ENCODE peak calls at places on chromosomes 12 and 14, in seven cellular contexts. U is H9, H is LNCaP clone FGC, E is K562, B is cardiac fibroblast, Y is left ventricle myocardium inferior, A is MCF 10A. G is an unnamed sample.

GRCh38 chr12:76422878-76423438 is 74.7 kb upstream of the BBS10 start:
- DNase-seq in U (no peak), H (peak; percentile 66), E (no peak), B (peak; percentile 27), Y (no peak), A (peak; percentile 35), G (peak; percentile 21)

GRCh38 chr12:117192057-117192456 is 1.8 kb upstream of the FBXO21 start:
- DNase-seq in U (peak; percentile 64), H (no peak), E (no peak), B (peak; percentile 5), Y (no peak), A (peak; percentile 44), G (no peak)

GRCh38 chr14:50944647-50945413 is 547 bp upstream of the PYGL start:
- DNase-seq in U (no peak), H (peak; percentile 46), E (no peak), B (peak; percentile 55), Y (peak; percentile 52), A (peak; percentile 75), G (peak; percentile 80)

GRCh38 chr14:57161583-57161982 is 107.1 kb downstream of the EXOC5 start:
- DNase-seq in U (no peak), H (no peak), E (no peak), B (no peak), Y (no peak), A (no peak), G (no peak)

GRCh38 chr12:32566663-32567634 is 112.2 kb upstream of the DNM1L start:
- DNase-seq in U (no peak), H (no peak), E (no peak), B (no peak), Y (no peak), A (no peak), G (no peak)

GRCh38 chr12:100403446-100403845 is 46.6 kb downstream of the SLC17A8 start:
- DNase-seq in U (no peak), H (no peak), E (no peak), B (peak; percentile 38), Y (no peak), A (peak; percentile 15), G (peak; percentile 51)

GRCh38 chr12:29970501-29970900 is 186.8 kb upstream of the TMTC1 start:
- DNase-seq in U (no peak), H (no peak), E (no peak), B (no peak), Y (no peak), A (no peak), G (no peak)

GRCh38 chr14:49303952-49304516 is 282.1 kb downstream of the RPS29 start:
- DNase-seq in U (peak; percentile 66), H (peak; percentile 15), E (no peak), B (peak; percentile 56), Y (no peak), A (peak; percentile 49), G (peak; percentile 12)

GRCh38 chr12:93094988-93095737 is 166.1 kb upstream of the EEA1 start:
- DNase-seq in U (no peak), H (no peak), E (peak; percentile 32), B (no peak), Y (no peak), A (no peak), G (no peak)

GRCh38 chr14:87863047-87863446 is 129.9 kb downstream of the GALC start:
- DNase-seq in U (no peak), H (no peak), E (no peak), B (no peak), Y (no peak), A (no peak), G (peak; percentile 75)

GRCh38 chr12:51163795-51164194 is 9.1 kb downstream of the TFCP2 start:
- DNase-seq in U (no peak), H (no peak), E (no peak), B (no peak), Y (no peak), A (no peak), G (no peak)

DNA sequence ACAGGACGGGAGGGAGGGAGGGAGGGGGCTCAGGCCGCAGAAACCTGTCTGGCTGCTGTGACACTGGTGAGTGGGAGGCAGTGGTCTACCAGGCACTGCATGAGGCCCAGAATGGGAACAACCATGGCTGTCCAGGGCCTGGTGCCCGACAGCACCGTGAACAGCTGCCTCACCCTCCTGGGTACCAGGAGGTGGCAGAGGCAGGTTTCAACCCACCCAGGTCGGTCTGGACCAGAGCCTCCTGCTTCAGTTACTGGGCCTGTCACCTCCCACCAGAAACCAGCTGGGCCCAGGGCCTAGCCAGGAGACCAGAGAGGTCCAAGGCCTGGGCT is 80.2 kb downstream of the ITPK1 start:
- DNase-seq in U (no peak), H (no peak), E (no peak), B (no peak), Y (no peak), A (no peak), G (no peak)
- TF ChIP-seq CTCF in U (no peak), H (no peak), E (no peak), B (no peak), Y (no peak), A (no peak), G (no peak)

GRCh38 chr14:74042296-74042695 is 23.1 kb downstream of the BBOF1 start:
- DNase-seq in U (no peak), H (no peak), E (no peak), B (no peak), Y (no peak), A (no peak), G (no peak)

GRCh38 chr14:74049886-74050495 is 30.8 kb downstream of the BBOF1 start:
- DNase-seq in U (no peak), H (no peak), E (no peak), B (no peak), Y (no peak), A (no peak), G (no peak)

DNA sequence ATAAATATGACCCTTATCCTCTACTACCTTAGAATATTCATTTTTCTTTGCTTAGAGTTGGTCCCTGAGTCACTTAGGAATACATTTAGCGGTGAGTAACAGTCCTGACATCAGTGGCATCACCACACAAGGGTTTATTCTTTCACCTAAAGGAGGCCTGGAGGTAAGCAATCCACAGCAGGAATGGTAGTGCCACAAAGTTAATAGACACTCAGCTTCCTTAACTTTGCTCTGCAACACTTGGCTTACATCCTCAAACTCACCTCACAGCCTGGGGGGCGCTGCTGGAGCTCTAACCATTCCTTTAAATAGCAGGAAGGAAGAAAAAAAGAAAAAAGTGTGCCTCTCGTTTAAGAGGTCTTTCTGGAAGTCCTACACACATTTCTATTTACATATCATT is 29.1 kb downstream of the BBOF1 start:
- DNase-seq in U (peak; percentile 51), H (no peak), E (peak; percentile 12), B (peak; percentile 19), Y (no peak), A (peak; percentile 27), G (peak; percentile 79)
- TF ChIP-seq CTCF in U (peak; percentile 56), H (no peak), E (peak; percentile 16), B (no peak), Y (no peak), A (no peak), G (no peak)

DNA sequence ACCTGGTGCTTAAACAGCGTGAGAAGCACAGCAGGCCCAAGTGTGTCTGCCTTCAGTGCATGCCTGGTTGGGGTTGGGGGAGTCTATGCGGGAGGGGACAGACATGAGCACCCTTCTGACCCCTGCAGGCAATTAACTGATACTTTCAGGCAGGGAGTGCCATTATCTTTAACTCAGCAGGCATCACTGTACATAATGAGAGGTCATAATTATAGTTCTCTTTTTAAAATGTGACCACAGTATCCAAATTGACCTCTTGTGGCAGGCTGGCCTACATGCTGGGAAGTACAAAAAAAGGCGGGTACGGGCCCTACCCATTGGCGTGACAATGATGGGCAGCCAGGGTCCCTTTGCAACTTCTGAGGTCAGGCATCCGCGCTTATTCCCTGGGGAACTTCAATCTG is 209.1 kb downstream of the FOXN3 start:
- DNase-seq in U (no peak), H (no peak), E (no peak), B (no peak), Y (no peak), A (no peak), G (no peak)
- TF ChIP-seq CTCF in U (peak; percentile 43), H (no peak), E (no peak), B (no peak), Y (no peak), A (no peak), G (no peak)

GRCh38 chr12:91778938-91779400 is 366.7 kb downstream of the BTG1 start:
- DNase-seq in U (no peak), H (no peak), E (peak; percentile 20), B (peak; percentile 93), Y (no peak), A (peak; percentile 95), G (peak; percentile 98)

GRCh38 chr12:91781114-91781513 is 364.5 kb downstream of the BTG1 start:
- DNase-seq in U (no peak), H (no peak), E (no peak), B (peak; percentile 28), Y (no peak), A (peak; percentile 9), G (peak; percentile 42)

GRCh38 chr12:91774471-91774921 is 371.1 kb downstream of the BTG1 start:
- DNase-seq in U (no peak), H (no peak), E (no peak), B (peak; percentile 54), Y (no peak), A (peak; percentile 21), G (peak; percentile 21)

GRCh38 chr12:91777268-91777997 is 368.2 kb downstream of the BTG1 start:
- DNase-seq in U (no peak), H (no peak), E (no peak), B (peak; percentile 14), Y (no peak), A (peak; percentile 74), G (peak; percentile 84)

GRCh38 chr12:91778091-91778819 is 367.4 kb downstream of the BTG1 start:
- DNase-seq in U (no peak), H (no peak), E (no peak), B (no peak), Y (no peak), A (no peak), G (peak; percentile 17)
- TF ChIP-seq CTCF in U (no peak), H (no peak), E (no peak), B (no peak), Y (no peak), A (no peak), G (no peak)

GRCh38 chr12:132429122-132429931 is 60.6 kb upstream of the FBRSL1 start:
- DNase-seq in U (peak; percentile 69), H (no peak), E (no peak), B (no peak), Y (no peak), A (no peak), G (no peak)
- TF ChIP-seq CTCF in U (no peak), H (no peak), E (no peak), B (no peak), Y (no peak), A (no peak), G (no peak)

DNA sequence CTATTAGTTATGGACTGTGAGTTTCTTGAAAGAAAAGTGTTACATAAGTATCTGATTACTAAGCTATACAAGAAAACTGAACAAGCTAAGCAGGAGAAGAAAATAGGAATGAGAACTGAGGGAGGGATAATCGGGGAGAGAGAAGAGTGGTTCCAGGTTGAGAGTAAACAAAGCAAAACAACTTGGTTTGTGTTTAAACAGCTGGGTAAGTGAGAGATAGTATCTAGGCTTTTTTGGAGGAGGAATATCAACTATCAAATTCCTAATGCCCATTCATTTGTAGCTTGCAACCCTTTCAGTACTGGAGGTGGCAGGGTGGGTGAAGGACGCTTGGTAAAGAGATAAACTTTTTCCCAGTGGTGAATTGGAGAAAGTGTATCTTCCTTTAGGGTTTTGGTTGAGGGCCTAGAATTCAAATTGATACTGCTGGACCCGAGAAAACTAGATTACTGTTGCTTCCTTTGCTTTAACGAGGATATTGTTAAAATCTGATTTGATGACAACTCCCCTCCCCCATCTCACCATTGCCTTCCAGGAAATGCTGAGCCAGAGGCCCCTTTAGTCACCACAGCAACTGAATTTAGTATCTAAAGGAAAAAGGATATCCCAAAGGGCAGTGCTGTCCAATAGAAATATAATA is 2.0 kb upstream of the SLC2A3 start:
- DNase-seq in U (no peak), H (peak; percentile 35), E (peak; percentile 27), B (peak; percentile 50), Y (no peak), A (no peak), G (no peak)
- TF ChIP-seq CTCF in U (peak; percentile 50), H (no peak), E (no peak), B (peak; percentile 45), Y (no peak), A (no peak), G (no peak)

G was measured in bronchial epithelial cell.